ENCODE peak calls at places on chromosomes 2 and 18, in seven cellular contexts. One of them, this sample, is unnamed. For H3K27me3, the result is how much of the 10 kb centered on the place peaks cover.

GRCh38 chr2:152562208-152562884 is 154.9 kb downstream of the PRPF40A start:
- DNase-seq in H7: no peak
- DNase-seq in K562: no peak
- DNase-seq in astrocyte: no peak
- DNase-seq in pancreas: no peak
- DNase-seq in testis: no peak
- DNase-seq in transverse colon: no peak
- DNase-seq in this sample: no peak

GRCh38 chr2:86337235-86338099 is at the start of gene REEP1:
- DNase-seq in H7: peak
- DNase-seq in K562: no peak
- DNase-seq in astrocyte: no peak
- DNase-seq in pancreas: peak
- DNase-seq in testis: peak
- DNase-seq in transverse colon: no peak
- DNase-seq in this sample: no peak

GRCh38 chr18:79611040-79611681 is 68.4 kb upstream of the CTDP1 start:
- DNase-seq in H7: no peak
- DNase-seq in K562: peak
- DNase-seq in astrocyte: peak
- DNase-seq in pancreas: peak
- DNase-seq in testis: peak
- DNase-seq in transverse colon: no peak
- DNase-seq in this sample: no peak

GRCh38 chr2:157751462-157752058 is 122.9 kb upstream of the ACVR1C start:
- DNase-seq in H7: no peak
- DNase-seq in K562: peak
- DNase-seq in astrocyte: peak
- DNase-seq in pancreas: peak
- DNase-seq in testis: no peak
- DNase-seq in transverse colon: no peak
- DNase-seq in this sample: no peak

GRCh38 chr2:6580982-6581381 is 284.7 kb downstream of the CMPK2 start:
- DNase-seq in H7: no peak
- DNase-seq in K562: no peak
- DNase-seq in astrocyte: peak
- DNase-seq in pancreas: no peak
- DNase-seq in testis: no peak
- DNase-seq in transverse colon: no peak
- DNase-seq in this sample: no peak

GRCh38 chr2:85648619-85649018 is 19.4 kb downstream of the SFTPB start:
- DNase-seq in H7: peak
- DNase-seq in K562: peak
- DNase-seq in astrocyte: no peak
- DNase-seq in pancreas: no peak
- DNase-seq in testis: peak
- DNase-seq in transverse colon: no peak
- DNase-seq in this sample: peak

GRCh38 chr2:46801731-46802664 is 113.6 kb downstream of the MCFD2 start:
- DNase-seq in H7: no peak
- DNase-seq in K562: peak
- DNase-seq in astrocyte: peak
- DNase-seq in pancreas: no peak
- DNase-seq in testis: no peak
- DNase-seq in transverse colon: no peak
- DNase-seq in this sample: no peak

GRCh38 chr2:127415593-127416485 is 2.4 kb upstream of the PROC start:
- DNase-seq in H7: peak
- DNase-seq in K562: peak
- DNase-seq in astrocyte: no peak
- DNase-seq in pancreas: peak
- DNase-seq in testis: peak
- DNase-seq in transverse colon: peak
- DNase-seq in this sample: peak

GRCh38 chr18:50849448-50849847 is 29.5 kb upstream of the ME2 start:
- DNase-seq in H7: no peak
- DNase-seq in K562: no peak
- DNase-seq in astrocyte: peak
- DNase-seq in pancreas: no peak
- DNase-seq in testis: no peak
- DNase-seq in transverse colon: no peak
- DNase-seq in this sample: no peak

GRCh38 chr2:7989823-7990222 is 692.0 kb upstream of the ID2 start:
- DNase-seq in H7: no peak
- DNase-seq in K562: no peak
- DNase-seq in astrocyte: no peak
- DNase-seq in pancreas: no peak
- DNase-seq in testis: no peak
- DNase-seq in transverse colon: no peak
- DNase-seq in this sample: no peak

GRCh38 chr2:7919510-7919909 is 762.3 kb upstream of the ID2 start:
- DNase-seq in H7: no peak
- DNase-seq in K562: peak
- DNase-seq in astrocyte: no peak
- DNase-seq in pancreas: no peak
- DNase-seq in testis: no peak
- DNase-seq in transverse colon: no peak
- DNase-seq in this sample: no peak

GRCh38 chr2:147530033-147530432 is 314.8 kb upstream of the ACVR2A start:
- DNase-seq in H7: no peak
- DNase-seq in K562: no peak
- DNase-seq in astrocyte: no peak
- DNase-seq in pancreas: no peak
- DNase-seq in testis: no peak
- DNase-seq in transverse colon: no peak
- DNase-seq in this sample: no peak

GRCh38 chr2:101406867-101407266 is 19.6 kb upstream of the CREG2 start:
- DNase-seq in H7: no peak
- DNase-seq in K562: no peak
- DNase-seq in astrocyte: peak
- DNase-seq in pancreas: no peak
- DNase-seq in testis: no peak
- DNase-seq in transverse colon: no peak
- DNase-seq in this sample: no peak

GRCh38 chr2:227703280-227703732 is 14.5 kb downstream of the SLC19A3 start:
- DNase-seq in H7: no peak
- DNase-seq in K562: no peak
- DNase-seq in astrocyte: peak
- DNase-seq in pancreas: no peak
- DNase-seq in testis: no peak
- DNase-seq in transverse colon: no peak
- DNase-seq in this sample: no peak

GRCh38 chr2:200863655-200864205 is 728 bp downstream of the CLK1 start:
- DNase-seq in H7: no peak
- DNase-seq in K562: no peak
- DNase-seq in astrocyte: peak
- DNase-seq in pancreas: no peak
- DNase-seq in testis: peak
- DNase-seq in transverse colon: peak
- DNase-seq in this sample: peak

GRCh38 chr2:108911401-108911800 is 77.6 kb downstream of the EDAR start:
- DNase-seq in H7: peak
- DNase-seq in K562: no peak
- DNase-seq in astrocyte: no peak
- DNase-seq in pancreas: no peak
- DNase-seq in testis: no peak
- DNase-seq in transverse colon: no peak
- DNase-seq in this sample: no peak

GRCh38 chr2:148814853-148815419 is 60.1 kb upstream of the KIF5C start:
- DNase-seq in H7: no peak
- DNase-seq in K562: no peak
- DNase-seq in astrocyte: no peak
- DNase-seq in pancreas: no peak
- DNase-seq in testis: no peak
- DNase-seq in transverse colon: peak
- DNase-seq in this sample: no peak

GRCh38 chr2:181471783-181472182 is 14.6 kb downstream of the ITGA4 start:
- DNase-seq in H7: no peak
- DNase-seq in K562: no peak
- DNase-seq in astrocyte: peak
- DNase-seq in pancreas: no peak
- DNase-seq in testis: no peak
- DNase-seq in transverse colon: no peak
- DNase-seq in this sample: no peak

GRCh38 chr2:155223781-155224406 is 525.4 kb downstream of the KCNJ3 start:
- DNase-seq in H7: peak
- DNase-seq in K562: no peak
- DNase-seq in astrocyte: no peak
- DNase-seq in pancreas: no peak
- DNase-seq in testis: peak
- DNase-seq in transverse colon: no peak
- DNase-seq in this sample: no peak

GRCh38 chr18:55290898-55291297 is 297.1 kb downstream of the TCF4 start:
- DNase-seq in H7: no peak
- DNase-seq in K562: no peak
- DNase-seq in astrocyte: peak
- DNase-seq in pancreas: no peak
- DNase-seq in testis: no peak
- DNase-seq in transverse colon: no peak
- DNase-seq in this sample: no peak

GRCh38 chr18:6355789-6356589 is 58.7 kb downstream of the L3MBTL4 start:
- DNase-seq in H7: no peak
- DNase-seq in K562: no peak
- DNase-seq in astrocyte: peak
- DNase-seq in pancreas: no peak
- DNase-seq in testis: no peak
- DNase-seq in transverse colon: no peak
- DNase-seq in this sample: no peak

GRCh38 chr2:233075141-233075965 is 15.2 kb downstream of the INPP5D start:
- DNase-seq in H7: no peak
- DNase-seq in K562: no peak
- DNase-seq in astrocyte: no peak
- DNase-seq in pancreas: no peak
- DNase-seq in testis: no peak
- DNase-seq in transverse colon: peak
- DNase-seq in this sample: no peak

GRCh38 chr2:8803658-8804379 is 33.6 kb downstream of the KIDINS220 start:
- DNase-seq in H7: no peak
- DNase-seq in K562: peak
- DNase-seq in astrocyte: peak
- DNase-seq in pancreas: no peak
- DNase-seq in testis: no peak
- DNase-seq in transverse colon: peak
- DNase-seq in this sample: no peak

GRCh38 chr2:211149731-211150130 is 593.3 kb downstream of the CPS1 start:
- DNase-seq in H7: no peak
- DNase-seq in K562: no peak
- DNase-seq in astrocyte: no peak
- DNase-seq in pancreas: no peak
- DNase-seq in testis: no peak
- DNase-seq in transverse colon: no peak
- DNase-seq in this sample: no peak

DNA sequence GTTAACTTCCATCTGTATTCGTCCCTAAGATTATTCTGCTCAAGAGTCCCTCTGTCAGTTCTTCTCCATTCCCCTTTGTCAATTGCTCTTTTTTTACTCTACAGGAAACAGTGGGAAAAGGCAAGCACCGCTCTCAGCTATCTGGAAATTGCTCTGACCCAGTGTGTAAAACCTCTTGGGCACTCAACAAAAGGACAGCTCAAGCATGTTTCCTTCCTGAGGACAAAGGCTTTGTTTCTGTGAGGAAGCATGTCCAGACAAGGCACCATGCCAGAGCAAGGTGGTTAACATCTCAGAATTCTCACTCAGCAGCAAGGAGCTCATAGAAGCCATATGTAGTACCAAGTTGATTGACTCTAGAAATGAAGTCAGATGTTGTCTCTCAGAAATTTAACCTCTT is 735.6 kb downstream of the TSN start:
- DNase-seq in H7: no peak
- DNase-seq in K562: no peak
- DNase-seq in astrocyte: no peak
- DNase-seq in pancreas: no peak
- DNase-seq in testis: no peak
- DNase-seq in transverse colon: no peak
- DNase-seq in this sample: no peak
- H3K4me3 ChIP-seq in H7: no peak
- H3K4me3 ChIP-seq in K562: no peak
- H3K4me3 ChIP-seq in astrocyte: no peak
- H3K4me3 ChIP-seq in pancreas: no peak
- H3K4me3 ChIP-seq in testis: no peak
- H3K4me3 ChIP-seq in transverse colon: no peak
- H3K4me3 ChIP-seq in this sample: no peak

GRCh38 chr18:5197032-5197434 is at the start of gene AKAIN1:
- DNase-seq in H7: peak
- DNase-seq in K562: peak
- DNase-seq in astrocyte: peak
- DNase-seq in pancreas: peak
- DNase-seq in testis: peak
- DNase-seq in transverse colon: peak
- DNase-seq in this sample: peak
- H3K27me3 ChIP-seq in H7: half or more
- H3K27me3 ChIP-seq in K562: under half
- H3K27me3 ChIP-seq in astrocyte: under half
- H3K27me3 ChIP-seq in pancreas: under half
- H3K27me3 ChIP-seq in testis: under half
- H3K27me3 ChIP-seq in transverse colon: half or more
- H3K27me3 ChIP-seq in this sample: under half

DNA sequence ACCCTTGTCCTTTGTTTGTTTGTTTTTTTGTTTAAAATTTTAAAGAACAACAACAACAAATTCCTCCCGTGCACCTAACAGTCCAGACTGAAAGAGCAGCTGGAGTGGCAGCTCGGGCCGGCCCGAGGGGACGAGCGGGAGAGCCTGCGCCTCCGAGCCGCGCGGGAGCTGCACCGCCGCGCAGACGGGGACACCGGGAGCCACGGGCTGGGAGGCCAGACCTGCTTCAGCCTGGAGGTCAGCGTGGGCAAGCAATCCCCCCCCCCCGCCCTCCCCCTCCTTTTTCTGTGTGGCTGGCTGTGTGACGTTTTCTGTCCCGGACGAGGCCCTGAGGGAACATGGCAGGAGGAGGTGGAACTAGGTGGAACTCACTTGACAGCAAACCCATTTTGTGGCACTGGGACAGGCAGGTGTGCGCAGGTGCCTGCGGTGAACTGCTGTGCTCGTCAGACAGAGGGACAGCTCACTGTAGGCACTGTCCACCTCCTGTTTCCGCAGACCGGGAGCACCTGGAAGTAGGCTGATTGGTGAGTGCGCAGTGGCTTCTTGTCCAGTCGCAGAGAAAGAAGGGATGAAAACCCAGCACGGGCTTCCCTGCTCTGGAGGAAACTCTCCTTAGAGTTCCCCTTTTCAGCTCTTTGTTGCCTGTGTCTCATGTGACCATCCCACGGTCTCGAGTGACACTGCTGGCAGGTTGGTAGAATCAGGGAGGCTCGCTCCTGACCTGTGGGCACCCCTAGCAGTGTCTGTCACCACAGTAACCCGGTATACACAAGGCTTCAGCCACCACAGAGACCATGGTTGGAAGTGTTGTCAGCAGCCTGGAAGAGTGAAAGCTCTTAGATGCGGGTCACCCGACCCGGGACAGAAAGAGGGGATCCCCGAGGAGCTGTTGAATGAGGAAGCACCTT is 80.8 kb downstream of the MTCL1 start:
- DNase-seq in H7: no peak
- DNase-seq in K562: no peak
- DNase-seq in astrocyte: no peak
- DNase-seq in pancreas: no peak
- DNase-seq in testis: peak
- DNase-seq in transverse colon: no peak
- DNase-seq in this sample: no peak
- H3K4me3 ChIP-seq in H7: no peak
- H3K4me3 ChIP-seq in K562: no peak
- H3K4me3 ChIP-seq in astrocyte: no peak
- H3K4me3 ChIP-seq in pancreas: no peak
- H3K4me3 ChIP-seq in testis: no peak
- H3K4me3 ChIP-seq in transverse colon: no peak
- H3K4me3 ChIP-seq in this sample: no peak

GRCh38 chr2:104846955-104847820 is 6.7 kb upstream of the POU3F3 start:
- DNase-seq in H7: peak
- DNase-seq in K562: no peak
- DNase-seq in astrocyte: no peak
- DNase-seq in pancreas: no peak
- DNase-seq in testis: no peak
- DNase-seq in transverse colon: no peak
- DNase-seq in this sample: no peak
- H3K27me3 ChIP-seq in H7: half or more
- H3K27me3 ChIP-seq in K562: under half
- H3K27me3 ChIP-seq in astrocyte: under half
- H3K27me3 ChIP-seq in pancreas: half or more
- H3K27me3 ChIP-seq in testis: under half
- H3K27me3 ChIP-seq in transverse colon: half or more
- H3K27me3 ChIP-seq in this sample: under half

This sample was measured in naive thymus-derived CD4-positive, alpha-beta T cell.